ENCODE peak calls at places on chromosomes 11 and 22, in six cellular contexts. B, K, L, P, O and S are unnamed samples.

GRCh38 chr11:128802358-128802981 is 64.6 kb downstream of the KCNJ1 start:
- DNase-seq in B (no peak), P (peak), K (no peak), L (no peak), O (no peak), S (no peak)

GRCh38 chr22:42805016-42805997 is 51.8 kb downstream of the ARFGAP3 start:
- DNase-seq in B (peak), L (no peak), P (no peak), K (no peak), O (no peak), S (no peak)

GRCh38 chr11:8016396-8016949 is 29.3 kb downstream of the EIF3F start:
- DNase-seq in L (no peak), B (no peak), O (no peak), K (no peak), P (peak), S (no peak)

GRCh38 chr11:123300874-123301695 is 106.0 kb upstream of the CLMP start:
- DNase-seq in L (no peak), B (no peak), O (no peak), K (no peak), P (peak), S (no peak)

GRCh38 chr11:103699656-103700055 is 336.8 kb upstream of the DDI1 start:
- DNase-seq in B (no peak), L (no peak), K (no peak), P (no peak), O (no peak), S (no peak)

GRCh38 chr11:50174189-50174588 is 141.5 kb downstream of the OR4C45 start:
- DNase-seq in L (no peak), B (no peak), O (no peak), P (peak), K (no peak), S (no peak)

GRCh38 chr11:16749666-16750065 is 11.2 kb downstream of the C11orf58 start:
- DNase-seq in L (no peak), B (no peak), K (peak), P (no peak), O (no peak), S (no peak)

GRCh38 chr11:126318642-126319373 is 14.9 kb downstream of the DCPS start:
- DNase-seq in B (no peak), K (peak), P (peak), O (no peak), L (peak), S (no peak)

GRCh38 chr22:47918936-47919505 is 1156.6 kb downstream of the TBC1D22A start:
- DNase-seq in L (no peak), P (no peak), K (no peak), O (no peak), B (no peak), S (no peak)

GRCh38 chr22:49577168-49578060 is 250.3 kb downstream of the BRD1 start:
- DNase-seq in O (no peak), L (no peak), K (no peak), P (no peak), B (no peak), S (no peak)

GRCh38 chr11:2432628-2433071 is 11.7 kb downstream of the TRPM5 start:
- DNase-seq in K (no peak), B (no peak), O (no peak), P (no peak), L (no peak), S (no peak)

GRCh38 chr11:30447246-30447645 is 124.3 kb downstream of the ARL14EP start:
- DNase-seq in P (no peak), K (no peak), B (no peak), O (no peak), L (no peak), S (no peak)

GRCh38 chr22:44702479-44703219 is 645 bp downstream of the PRR5 start:
- DNase-seq in P (peak), K (peak), B (no peak), O (peak), L (peak), S (peak)

GRCh38 chr22:48567213-48567975 is 1260.3 kb downstream of the BRD1 start:
- DNase-seq in L (no peak), K (no peak), O (no peak), P (no peak), B (no peak), S (peak)